ENCODE peak calls at places on chromosomes 6 and 20, in six cellular contexts. One of them, this sample, is unnamed.

GRCh38 chr6:47822856-47823554 is 41.2 kb downstream of the OPN5 start:
- DNase-seq in breast epithelium: no peak
- DNase-seq in esophagus muscularis mucosa: no peak
- DNase-seq in HepG2: no peak
- DNase-seq in transverse colon: no peak
- DNase-seq in prostate gland: no peak
- DNase-seq in this sample: no peak

GRCh38 chr20:45905505-45906079 is 6.4 kb downstream of the PLTP start:
- DNase-seq in breast epithelium: no peak
- DNase-seq in transverse colon: no peak
- DNase-seq in prostate gland: no peak
- DNase-seq in esophagus muscularis mucosa: no peak
- DNase-seq in HepG2: peak
- DNase-seq in this sample: no peak

GRCh38 chr6:40881501-40881900 is 157.5 kb downstream of the UNC5CL start:
- DNase-seq in transverse colon: no peak
- DNase-seq in esophagus muscularis mucosa: no peak
- DNase-seq in prostate gland: no peak
- DNase-seq in breast epithelium: no peak
- DNase-seq in HepG2: no peak
- DNase-seq in this sample: no peak

GRCh38 chr6:79810153-79810806 is 137.1 kb downstream of the ELOVL4 start:
- DNase-seq in HepG2: no peak
- DNase-seq in esophagus muscularis mucosa: no peak
- DNase-seq in transverse colon: no peak
- DNase-seq in breast epithelium: no peak
- DNase-seq in prostate gland: no peak
- DNase-seq in this sample: no peak

GRCh38 chr20:57688864-57689263 is 21.0 kb downstream of the PMEPA1 start:
- DNase-seq in esophagus muscularis mucosa: no peak
- DNase-seq in breast epithelium: no peak
- DNase-seq in HepG2: no peak
- DNase-seq in transverse colon: no peak
- DNase-seq in prostate gland: no peak
- DNase-seq in this sample: no peak

GRCh38 chr6:134482585-134483346 is 164.9 kb upstream of the SGK1 start:
- DNase-seq in esophagus muscularis mucosa: no peak
- DNase-seq in breast epithelium: no peak
- DNase-seq in transverse colon: no peak
- DNase-seq in prostate gland: no peak
- DNase-seq in HepG2: no peak
- DNase-seq in this sample: no peak

GRCh38 chr20:58718729-58719128 is 26.1 kb downstream of the NPEPL1 start:
- DNase-seq in breast epithelium: peak
- DNase-seq in HepG2: no peak
- DNase-seq in esophagus muscularis mucosa: peak
- DNase-seq in prostate gland: peak
- DNase-seq in transverse colon: peak
- DNase-seq in this sample: peak

GRCh38 chr20:22321191-22321590 is 263.2 kb downstream of the FOXA2 start:
- DNase-seq in HepG2: no peak
- DNase-seq in esophagus muscularis mucosa: no peak
- DNase-seq in transverse colon: no peak
- DNase-seq in prostate gland: no peak
- DNase-seq in breast epithelium: no peak
- DNase-seq in this sample: no peak

GRCh38 chr6:103122766-103123601 is 1729.5 kb downstream of the GRIK2 start:
- DNase-seq in esophagus muscularis mucosa: no peak
- DNase-seq in transverse colon: peak
- DNase-seq in prostate gland: peak
- DNase-seq in breast epithelium: peak
- DNase-seq in HepG2: peak
- DNase-seq in this sample: no peak

GRCh38 chr6:13488015-13488895 is 855 bp upstream of the GFOD1 start:
- DNase-seq in prostate gland: peak
- DNase-seq in transverse colon: peak
- DNase-seq in esophagus muscularis mucosa: no peak
- DNase-seq in breast epithelium: no peak
- DNase-seq in HepG2: no peak
- DNase-seq in this sample: peak

GRCh38 chr6:27141472-27142015 is 106.0 kb upstream of the PRSS16 start:
- DNase-seq in esophagus muscularis mucosa: no peak
- DNase-seq in breast epithelium: no peak
- DNase-seq in HepG2: no peak
- DNase-seq in prostate gland: no peak
- DNase-seq in transverse colon: no peak
- DNase-seq in this sample: no peak

GRCh38 chr6:55448446-55448845 is 121.2 kb downstream of the GFRAL start:
- DNase-seq in esophagus muscularis mucosa: no peak
- DNase-seq in prostate gland: no peak
- DNase-seq in breast epithelium: no peak
- DNase-seq in HepG2: no peak
- DNase-seq in transverse colon: no peak
- DNase-seq in this sample: no peak

GRCh38 chr6:31652925-31653724 is 664 bp upstream of the BAG6 start:
- DNase-seq in transverse colon: peak
- DNase-seq in prostate gland: peak
- DNase-seq in breast epithelium: peak
- DNase-seq in HepG2: peak
- DNase-seq in esophagus muscularis mucosa: peak
- DNase-seq in this sample: peak

GRCh38 chr20:11195899-11196558 is 522.2 kb upstream of the JAG1 start:
- DNase-seq in HepG2: no peak
- DNase-seq in esophagus muscularis mucosa: no peak
- DNase-seq in prostate gland: no peak
- DNase-seq in transverse colon: no peak
- DNase-seq in breast epithelium: no peak
- DNase-seq in this sample: no peak

GRCh38 chr6:106163446-106163965 is 77.4 kb downstream of the PRDM1 start:
- DNase-seq in transverse colon: peak
- DNase-seq in esophagus muscularis mucosa: no peak
- DNase-seq in prostate gland: no peak
- DNase-seq in HepG2: no peak
- DNase-seq in breast epithelium: no peak
- DNase-seq in this sample: peak

GRCh38 chr20:30593572-30593971 is 663.9 kb upstream of the DEFB115 start:
- DNase-seq in HepG2: no peak
- DNase-seq in esophagus muscularis mucosa: peak
- DNase-seq in prostate gland: no peak
- DNase-seq in transverse colon: no peak
- DNase-seq in breast epithelium: no peak
- DNase-seq in this sample: no peak

GRCh38 chr6:53702316-53702715 is 36.8 kb upstream of the KLHL31 start:
- DNase-seq in breast epithelium: no peak
- DNase-seq in transverse colon: no peak
- DNase-seq in prostate gland: no peak
- DNase-seq in esophagus muscularis mucosa: peak
- DNase-seq in HepG2: no peak
- DNase-seq in this sample: no peak

GRCh38 chr6:112620832-112621569 is 273.9 kb downstream of the RFPL4B start:
- DNase-seq in breast epithelium: no peak
- DNase-seq in HepG2: no peak
- DNase-seq in transverse colon: no peak
- DNase-seq in prostate gland: no peak
- DNase-seq in esophagus muscularis mucosa: no peak
- DNase-seq in this sample: no peak

GRCh38 chr20:6269163-6269873 is 146.5 kb upstream of the FERMT1 start:
- DNase-seq in breast epithelium: no peak
- DNase-seq in esophagus muscularis mucosa: no peak
- DNase-seq in prostate gland: no peak
- DNase-seq in HepG2: no peak
- DNase-seq in transverse colon: no peak
- DNase-seq in this sample: no peak

GRCh38 chr6:39496951-39497350 is 174.4 kb upstream of the KCNK16 start:
- DNase-seq in prostate gland: peak
- DNase-seq in HepG2: no peak
- DNase-seq in breast epithelium: no peak
- DNase-seq in esophagus muscularis mucosa: no peak
- DNase-seq in transverse colon: peak
- DNase-seq in this sample: no peak

GRCh38 chr6:48111143-48111506 is at the start of gene PTCHD4:
- DNase-seq in breast epithelium: no peak
- DNase-seq in transverse colon: no peak
- DNase-seq in esophagus muscularis mucosa: no peak
- DNase-seq in HepG2: peak
- DNase-seq in prostate gland: peak
- DNase-seq in this sample: no peak

GRCh38 chr6:104809116-104809515 is 50.6 kb downstream of the HACE1 start:
- DNase-seq in transverse colon: no peak
- DNase-seq in HepG2: no peak
- DNase-seq in breast epithelium: no peak
- DNase-seq in esophagus muscularis mucosa: no peak
- DNase-seq in prostate gland: no peak
- DNase-seq in this sample: no peak

GRCh38 chr20:10007747-10008146 is 27.0 kb upstream of the ANKEF1 start:
- DNase-seq in HepG2: no peak
- DNase-seq in prostate gland: no peak
- DNase-seq in breast epithelium: no peak
- DNase-seq in transverse colon: no peak
- DNase-seq in esophagus muscularis mucosa: no peak
- DNase-seq in this sample: no peak

GRCh38 chr6:4487538-4487937 is 288.7 kb upstream of the CDYL start:
- DNase-seq in breast epithelium: no peak
- DNase-seq in transverse colon: no peak
- DNase-seq in HepG2: peak
- DNase-seq in prostate gland: no peak
- DNase-seq in esophagus muscularis mucosa: no peak
- DNase-seq in this sample: no peak
- TF ChIP-seq POLR2A in breast epithelium: no peak
- TF ChIP-seq POLR2A in transverse colon: no peak
- TF ChIP-seq POLR2A in HepG2: no peak
- TF ChIP-seq POLR2A in prostate gland: no peak
- TF ChIP-seq POLR2A in esophagus muscularis mucosa: no peak
- TF ChIP-seq POLR2A in this sample: no peak

DNA sequence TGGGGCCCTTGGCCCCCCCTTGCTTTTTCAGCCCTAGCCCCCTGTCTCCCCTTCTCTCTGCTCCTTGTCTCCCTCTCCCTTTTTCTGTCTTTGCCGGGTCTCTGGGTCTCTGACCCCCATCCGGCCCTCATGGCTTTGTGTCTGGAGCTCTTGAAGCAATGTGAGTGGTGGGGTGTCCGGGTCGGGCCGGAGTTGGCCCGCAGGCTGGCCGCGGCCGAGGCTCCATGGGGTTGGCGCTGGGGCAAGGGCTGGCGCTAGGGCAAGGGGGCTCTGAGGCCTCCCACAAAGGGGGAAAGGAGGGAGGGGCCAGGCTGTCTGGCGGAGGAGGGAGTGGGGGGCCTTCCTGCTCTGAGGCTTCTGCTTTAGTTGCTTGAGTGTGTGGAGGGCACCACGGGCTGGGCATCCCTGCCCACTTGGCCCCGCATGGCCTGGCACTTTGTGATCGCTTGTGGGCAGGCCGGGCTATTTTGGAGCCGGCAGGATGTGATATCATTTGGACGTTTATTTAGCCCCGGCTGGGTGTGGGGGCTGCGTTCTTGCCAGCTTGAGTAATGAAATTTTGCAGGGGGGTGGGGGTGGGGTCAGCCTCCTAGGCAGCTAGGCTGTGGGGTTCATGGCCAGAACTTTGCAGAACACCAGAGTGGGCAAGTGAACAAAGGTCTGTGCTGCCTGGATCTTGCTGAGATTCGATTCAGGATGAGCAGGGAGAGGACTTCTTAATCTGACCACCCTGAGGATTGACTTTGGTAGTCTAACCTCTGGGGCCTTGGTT is 78.7 kb upstream of the MYL9 start:
- DNase-seq in breast epithelium: no peak
- DNase-seq in HepG2: no peak
- DNase-seq in transverse colon: peak
- DNase-seq in prostate gland: peak
- DNase-seq in esophagus muscularis mucosa: no peak
- DNase-seq in this sample: peak
- TF ChIP-seq POLR2A in breast epithelium: no peak
- TF ChIP-seq POLR2A in HepG2: no peak
- TF ChIP-seq POLR2A in transverse colon: peak
- TF ChIP-seq POLR2A in prostate gland: no peak
- TF ChIP-seq POLR2A in esophagus muscularis mucosa: peak
- TF ChIP-seq POLR2A in this sample: peak

GRCh38 chr6:147203311-147204059 is 732 bp upstream of the STXBP5 start:
- DNase-seq in transverse colon: peak
- DNase-seq in HepG2: peak
- DNase-seq in prostate gland: peak
- DNase-seq in esophagus muscularis mucosa: no peak
- DNase-seq in breast epithelium: peak
- DNase-seq in this sample: peak
- TF ChIP-seq POLR2A in transverse colon: peak
- TF ChIP-seq POLR2A in HepG2: peak
- TF ChIP-seq POLR2A in prostate gland: peak
- TF ChIP-seq POLR2A in esophagus muscularis mucosa: no peak
- TF ChIP-seq POLR2A in breast epithelium: no peak
- TF ChIP-seq POLR2A in this sample: no peak

DNA sequence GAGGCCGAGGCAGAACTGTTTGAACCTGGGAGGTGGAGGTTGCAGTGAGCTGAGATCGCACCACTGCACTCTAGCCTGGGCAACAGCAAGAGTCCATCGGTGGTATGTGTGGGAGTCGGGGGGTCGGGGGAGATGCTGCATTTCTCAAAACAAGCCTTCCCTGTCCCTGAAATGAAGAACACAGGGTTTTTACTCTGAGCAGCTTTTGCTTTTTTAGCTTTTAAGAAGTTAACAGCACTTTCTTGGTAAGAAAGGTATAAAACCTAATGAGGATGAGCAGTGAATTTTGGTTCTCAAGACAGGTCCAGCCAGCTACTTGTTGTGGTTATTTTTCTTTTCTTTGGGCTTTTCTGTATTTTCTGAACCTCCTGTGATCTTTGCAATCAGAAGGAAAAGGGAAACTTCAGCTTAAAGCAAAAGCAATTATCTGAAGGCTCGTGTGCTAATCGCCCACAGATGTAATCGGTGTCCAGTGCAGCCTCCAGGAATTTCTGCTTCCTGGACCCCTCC is 3.7 kb downstream of the RPL10A start:
- DNase-seq in HepG2: no peak
- DNase-seq in prostate gland: no peak
- DNase-seq in esophagus muscularis mucosa: no peak
- DNase-seq in transverse colon: no peak
- DNase-seq in breast epithelium: no peak
- DNase-seq in this sample: no peak
- TF ChIP-seq POLR2A in HepG2: no peak
- TF ChIP-seq POLR2A in prostate gland: no peak
- TF ChIP-seq POLR2A in esophagus muscularis mucosa: no peak
- TF ChIP-seq POLR2A in transverse colon: no peak
- TF ChIP-seq POLR2A in breast epithelium: no peak
- TF ChIP-seq POLR2A in this sample: no peak

GRCh38 chr20:44405785-44406571 is 50.5 kb downstream of the HNF4A start:
- DNase-seq in HepG2: no peak
- DNase-seq in prostate gland: no peak
- DNase-seq in transverse colon: no peak
- DNase-seq in breast epithelium: no peak
- DNase-seq in esophagus muscularis mucosa: no peak
- DNase-seq in this sample: no peak

GRCh38 chr20:44409132-44409600 is 53.7 kb downstream of the HNF4A start:
- DNase-seq in transverse colon: no peak
- DNase-seq in breast epithelium: no peak
- DNase-seq in HepG2: no peak
- DNase-seq in esophagus muscularis mucosa: no peak
- DNase-seq in prostate gland: no peak
- DNase-seq in this sample: peak

GRCh38 chr20:44406572-44407100 is 51.1 kb downstream of the HNF4A start:
- DNase-seq in HepG2: no peak
- DNase-seq in prostate gland: no peak
- DNase-seq in breast epithelium: no peak
- DNase-seq in esophagus muscularis mucosa: no peak
- DNase-seq in transverse colon: peak
- DNase-seq in this sample: no peak

GRCh38 chr20:44405246-44405645 is 49.7 kb downstream of the HNF4A start:
- DNase-seq in transverse colon: no peak
- DNase-seq in HepG2: no peak
- DNase-seq in breast epithelium: no peak
- DNase-seq in prostate gland: no peak
- DNase-seq in esophagus muscularis mucosa: no peak
- DNase-seq in this sample: no peak

GRCh38 chr20:44407402-44408184 is 52.1 kb downstream of the HNF4A start:
- DNase-seq in breast epithelium: no peak
- DNase-seq in esophagus muscularis mucosa: no peak
- DNase-seq in HepG2: no peak
- DNase-seq in transverse colon: peak
- DNase-seq in prostate gland: peak
- DNase-seq in this sample: peak
- TF ChIP-seq POLR2A in breast epithelium: no peak
- TF ChIP-seq POLR2A in esophagus muscularis mucosa: no peak
- TF ChIP-seq POLR2A in HepG2: no peak
- TF ChIP-seq POLR2A in transverse colon: peak
- TF ChIP-seq POLR2A in prostate gland: peak
- TF ChIP-seq POLR2A in this sample: no peak

This sample was measured in spleen.